ENCODE peak calls at places on chromosome 13, in ten cellular contexts. One of them, this sample, is unnamed.

GRCh38 chr13:20402881-20403280 is 122.8 kb downstream of the CRYL1 start:
- DNase-seq in fibroblast of gingiva: no peak
- DNase-seq in IMR-90: no peak
- DNase-seq in amniotic stem cell: no peak
- DNase-seq in CD4-positive, CD25-positive, alpha-beta regulatory T cell: no peak
- DNase-seq in germinal center: no peak
- DNase-seq in adrenal gland: no peak
- DNase-seq in upper lobe of right lung: no peak
- DNase-seq in nucleus accumbens: no peak
- DNase-seq in AG09319: no peak
- DNase-seq in this sample: no peak

GRCh38 chr13:27024062-27024461 is 147.5 kb downstream of the USP12 start:
- DNase-seq in AG09319: no peak
- DNase-seq in germinal center: no peak
- DNase-seq in nucleus accumbens: no peak
- DNase-seq in fibroblast of gingiva: no peak
- DNase-seq in amniotic stem cell: no peak
- DNase-seq in adrenal gland: no peak
- DNase-seq in IMR-90: no peak
- DNase-seq in upper lobe of right lung: no peak
- DNase-seq in CD4-positive, CD25-positive, alpha-beta regulatory T cell: no peak
- DNase-seq in this sample: no peak

GRCh38 chr13:72507394-72508199 is 219.8 kb downstream of the MZT1 start:
- DNase-seq in AG09319: no peak
- DNase-seq in nucleus accumbens: no peak
- DNase-seq in fibroblast of gingiva: no peak
- DNase-seq in adrenal gland: no peak
- DNase-seq in amniotic stem cell: no peak
- DNase-seq in IMR-90: no peak
- DNase-seq in upper lobe of right lung: no peak
- DNase-seq in germinal center: no peak
- DNase-seq in CD4-positive, CD25-positive, alpha-beta regulatory T cell: no peak
- DNase-seq in this sample: peak; percentile 7

GRCh38 chr13:22061371-22061805 is 390.5 kb downstream of the FGF9 start:
- DNase-seq in upper lobe of right lung: no peak
- DNase-seq in germinal center: no peak
- DNase-seq in IMR-90: no peak
- DNase-seq in fibroblast of gingiva: no peak
- DNase-seq in CD4-positive, CD25-positive, alpha-beta regulatory T cell: peak; percentile 51
- DNase-seq in AG09319: no peak
- DNase-seq in amniotic stem cell: no peak
- DNase-seq in adrenal gland: no peak
- DNase-seq in nucleus accumbens: no peak
- DNase-seq in this sample: no peak

GRCh38 chr13:47044842-47045241 is 148.0 kb upstream of the HTR2A start:
- DNase-seq in adrenal gland: no peak
- DNase-seq in fibroblast of gingiva: no peak
- DNase-seq in upper lobe of right lung: no peak
- DNase-seq in nucleus accumbens: no peak
- DNase-seq in amniotic stem cell: no peak
- DNase-seq in IMR-90: no peak
- DNase-seq in AG09319: no peak
- DNase-seq in CD4-positive, CD25-positive, alpha-beta regulatory T cell: no peak
- DNase-seq in germinal center: no peak
- DNase-seq in this sample: no peak

GRCh38 chr13:41700790-41701310 is 243.5 kb downstream of the RGCC start:
- DNase-seq in CD4-positive, CD25-positive, alpha-beta regulatory T cell: no peak
- DNase-seq in amniotic stem cell: peak; percentile 20
- DNase-seq in fibroblast of gingiva: peak; percentile 83
- DNase-seq in AG09319: peak; percentile 62
- DNase-seq in germinal center: no peak
- DNase-seq in adrenal gland: peak; percentile 37
- DNase-seq in IMR-90: peak; percentile 66
- DNase-seq in nucleus accumbens: no peak
- DNase-seq in upper lobe of right lung: no peak
- DNase-seq in this sample: peak; percentile 90

GRCh38 chr13:110799246-110800236 is 86.0 kb downstream of the ING1 start:
- DNase-seq in adrenal gland: peak; percentile 43
- DNase-seq in AG09319: peak; percentile 59
- DNase-seq in CD4-positive, CD25-positive, alpha-beta regulatory T cell: no peak
- DNase-seq in germinal center: no peak
- DNase-seq in fibroblast of gingiva: peak; percentile 87
- DNase-seq in amniotic stem cell: peak; percentile 63
- DNase-seq in IMR-90: peak; percentile 95
- DNase-seq in nucleus accumbens: no peak
- DNase-seq in upper lobe of right lung: no peak
- DNase-seq in this sample: no peak

GRCh38 chr13:66534561-66534960 is 695.6 kb downstream of the PCDH9 start:
- DNase-seq in adrenal gland: no peak
- DNase-seq in germinal center: no peak
- DNase-seq in upper lobe of right lung: no peak
- DNase-seq in amniotic stem cell: peak; percentile 11
- DNase-seq in nucleus accumbens: no peak
- DNase-seq in AG09319: no peak
- DNase-seq in IMR-90: peak; percentile 80
- DNase-seq in CD4-positive, CD25-positive, alpha-beta regulatory T cell: no peak
- DNase-seq in fibroblast of gingiva: no peak
- DNase-seq in this sample: no peak

GRCh38 chr13:99199541-99200432 is 867 bp upstream of the UBAC2 start:
- DNase-seq in fibroblast of gingiva: no peak
- DNase-seq in AG09319: no peak
- DNase-seq in amniotic stem cell: no peak
- DNase-seq in CD4-positive, CD25-positive, alpha-beta regulatory T cell: no peak
- DNase-seq in upper lobe of right lung: no peak
- DNase-seq in IMR-90: no peak
- DNase-seq in germinal center: no peak
- DNase-seq in nucleus accumbens: no peak
- DNase-seq in adrenal gland: peak; percentile 50
- DNase-seq in this sample: peak; percentile 7

GRCh38 chr13:110907951-110908898 is 6.6 kb downstream of the ANKRD10 start:
- DNase-seq in nucleus accumbens: no peak
- DNase-seq in upper lobe of right lung: no peak
- DNase-seq in fibroblast of gingiva: no peak
- DNase-seq in amniotic stem cell: no peak
- DNase-seq in adrenal gland: peak; percentile 62
- DNase-seq in CD4-positive, CD25-positive, alpha-beta regulatory T cell: no peak
- DNase-seq in AG09319: no peak
- DNase-seq in IMR-90: peak; percentile 72
- DNase-seq in germinal center: no peak
- DNase-seq in this sample: peak; percentile 67

GRCh38 chr13:107421028-107421427 is 794.3 kb downstream of the LIG4 start:
- DNase-seq in germinal center: no peak
- DNase-seq in IMR-90: peak; percentile 75
- DNase-seq in amniotic stem cell: peak; percentile 43
- DNase-seq in fibroblast of gingiva: no peak
- DNase-seq in upper lobe of right lung: no peak
- DNase-seq in AG09319: no peak
- DNase-seq in nucleus accumbens: no peak
- DNase-seq in adrenal gland: no peak
- DNase-seq in CD4-positive, CD25-positive, alpha-beta regulatory T cell: no peak
- DNase-seq in this sample: peak; percentile 12

GRCh38 chr13:19981685-19982238 is 23.2 kb downstream of the ZMYM2 start:
- DNase-seq in fibroblast of gingiva: no peak
- DNase-seq in CD4-positive, CD25-positive, alpha-beta regulatory T cell: no peak
- DNase-seq in germinal center: no peak
- DNase-seq in adrenal gland: no peak
- DNase-seq in upper lobe of right lung: no peak
- DNase-seq in AG09319: no peak
- DNase-seq in nucleus accumbens: no peak
- DNase-seq in IMR-90: no peak
- DNase-seq in amniotic stem cell: no peak
- DNase-seq in this sample: no peak

GRCh38 chr13:47463726-47464125 is 537.3 kb downstream of the SUCLA2 start:
- DNase-seq in amniotic stem cell: no peak
- DNase-seq in AG09319: no peak
- DNase-seq in germinal center: no peak
- DNase-seq in IMR-90: peak; percentile 69
- DNase-seq in nucleus accumbens: no peak
- DNase-seq in fibroblast of gingiva: no peak
- DNase-seq in adrenal gland: no peak
- DNase-seq in CD4-positive, CD25-positive, alpha-beta regulatory T cell: no peak
- DNase-seq in upper lobe of right lung: no peak
- DNase-seq in this sample: peak; percentile 86

GRCh38 chr13:94444826-94445225 is 34.7 kb downstream of the DCT start:
- DNase-seq in fibroblast of gingiva: no peak
- DNase-seq in amniotic stem cell: no peak
- DNase-seq in CD4-positive, CD25-positive, alpha-beta regulatory T cell: no peak
- DNase-seq in nucleus accumbens: no peak
- DNase-seq in IMR-90: no peak
- DNase-seq in upper lobe of right lung: no peak
- DNase-seq in germinal center: no peak
- DNase-seq in AG09319: no peak
- DNase-seq in adrenal gland: no peak
- DNase-seq in this sample: no peak

GRCh38 chr13:85277753-85278152 is 521.5 kb downstream of the SLITRK6 start:
- DNase-seq in IMR-90: peak; percentile 21
- DNase-seq in fibroblast of gingiva: no peak
- DNase-seq in AG09319: no peak
- DNase-seq in nucleus accumbens: no peak
- DNase-seq in adrenal gland: no peak
- DNase-seq in amniotic stem cell: peak; percentile 5
- DNase-seq in CD4-positive, CD25-positive, alpha-beta regulatory T cell: no peak
- DNase-seq in germinal center: no peak
- DNase-seq in upper lobe of right lung: no peak
- DNase-seq in this sample: peak; percentile 33

GRCh38 chr13:67221630-67222226 is 8.4 kb downstream of the PCDH9 start:
- DNase-seq in fibroblast of gingiva: no peak
- DNase-seq in nucleus accumbens: no peak
- DNase-seq in upper lobe of right lung: no peak
- DNase-seq in CD4-positive, CD25-positive, alpha-beta regulatory T cell: no peak
- DNase-seq in adrenal gland: no peak
- DNase-seq in amniotic stem cell: no peak
- DNase-seq in germinal center: no peak
- DNase-seq in AG09319: no peak
- DNase-seq in IMR-90: no peak
- DNase-seq in this sample: no peak

GRCh38 chr13:110872034-110872767 is 42.7 kb downstream of the ANKRD10 start:
- DNase-seq in upper lobe of right lung: no peak
- DNase-seq in AG09319: no peak
- DNase-seq in germinal center: no peak
- DNase-seq in amniotic stem cell: no peak
- DNase-seq in IMR-90: no peak
- DNase-seq in nucleus accumbens: no peak
- DNase-seq in adrenal gland: no peak
- DNase-seq in fibroblast of gingiva: no peak
- DNase-seq in CD4-positive, CD25-positive, alpha-beta regulatory T cell: no peak
- DNase-seq in this sample: peak; percentile 53

GRCh38 chr13:108923386-108924061 is 294.1 kb downstream of the MYO16 start:
- DNase-seq in nucleus accumbens: no peak
- DNase-seq in CD4-positive, CD25-positive, alpha-beta regulatory T cell: no peak
- DNase-seq in adrenal gland: no peak
- DNase-seq in fibroblast of gingiva: no peak
- DNase-seq in upper lobe of right lung: no peak
- DNase-seq in IMR-90: no peak
- DNase-seq in amniotic stem cell: no peak
- DNase-seq in AG09319: no peak
- DNase-seq in germinal center: no peak
- DNase-seq in this sample: no peak

GRCh38 chr13:59439776-59440428 is 723.8 kb downstream of the DIAPH3 start:
- DNase-seq in amniotic stem cell: no peak
- DNase-seq in nucleus accumbens: no peak
- DNase-seq in upper lobe of right lung: no peak
- DNase-seq in IMR-90: no peak
- DNase-seq in fibroblast of gingiva: no peak
- DNase-seq in CD4-positive, CD25-positive, alpha-beta regulatory T cell: no peak
- DNase-seq in adrenal gland: no peak
- DNase-seq in AG09319: no peak
- DNase-seq in germinal center: no peak
- DNase-seq in this sample: no peak

GRCh38 chr13:62747152-62747551 is 1331.5 kb upstream of the PCDH20 start:
- DNase-seq in upper lobe of right lung: no peak
- DNase-seq in germinal center: no peak
- DNase-seq in IMR-90: peak; percentile 13
- DNase-seq in adrenal gland: no peak
- DNase-seq in AG09319: no peak
- DNase-seq in fibroblast of gingiva: no peak
- DNase-seq in amniotic stem cell: no peak
- DNase-seq in nucleus accumbens: no peak
- DNase-seq in CD4-positive, CD25-positive, alpha-beta regulatory T cell: no peak
- DNase-seq in this sample: peak; percentile 11

GRCh38 chr13:87877477-87877876 is 206.3 kb downstream of the SLITRK5 start:
- DNase-seq in germinal center: no peak
- DNase-seq in fibroblast of gingiva: no peak
- DNase-seq in nucleus accumbens: no peak
- DNase-seq in CD4-positive, CD25-positive, alpha-beta regulatory T cell: no peak
- DNase-seq in IMR-90: no peak
- DNase-seq in amniotic stem cell: no peak
- DNase-seq in adrenal gland: no peak
- DNase-seq in AG09319: no peak
- DNase-seq in upper lobe of right lung: no peak
- DNase-seq in this sample: no peak

GRCh38 chr13:101127741-101128353 is 288.5 kb downstream of the NALCN start:
- DNase-seq in adrenal gland: peak; percentile 22
- DNase-seq in nucleus accumbens: no peak
- DNase-seq in upper lobe of right lung: no peak
- DNase-seq in AG09319: peak; percentile 14
- DNase-seq in germinal center: peak; percentile 29
- DNase-seq in fibroblast of gingiva: peak; percentile 17
- DNase-seq in CD4-positive, CD25-positive, alpha-beta regulatory T cell: peak; percentile 46
- DNase-seq in IMR-90: peak; percentile 53
- DNase-seq in amniotic stem cell: peak; percentile 11
- DNase-seq in this sample: peak; percentile 48

This sample was measured in M059J.